ENCODE peak calls at places on chromosomes 3 and 15, in four cellular contexts. One of them, this sample, is unnamed.

GRCh38 chr15:38130200-38130567 is 122.5 kb upstream of the SPRED1 start:
- DNase-seq in T1000: no peak
- DNase-seq in neural crest cell: no peak
- DNase-seq in naive B cell: no peak
- DNase-seq in this sample: no peak

GRCh38 chr15:69565066-69565465 is 112.4 kb downstream of the RPLP1 start:
- DNase-seq in T1000: no peak
- DNase-seq in neural crest cell: no peak
- DNase-seq in naive B cell: no peak
- DNase-seq in this sample: no peak

GRCh38 chr15:72222433-72222832 is 8.6 kb downstream of the PKM start:
- DNase-seq in T1000: peak
- DNase-seq in neural crest cell: no peak
- DNase-seq in naive B cell: no peak
- DNase-seq in this sample: no peak

GRCh38 chr15:79332824-79333510 is 22.1 kb downstream of the TMED3 start:
- DNase-seq in naive B cell: no peak
- DNase-seq in T1000: no peak
- DNase-seq in neural crest cell: no peak
- DNase-seq in this sample: no peak

GRCh38 chr15:90451215-90451850 is 63.3 kb downstream of the IQGAP1 start:
- DNase-seq in neural crest cell: no peak
- DNase-seq in naive B cell: no peak
- DNase-seq in T1000: no peak
- DNase-seq in this sample: no peak

GRCh38 chr3:42425736-42426407 is 15.5 kb upstream of the LYZL4 start:
- DNase-seq in naive B cell: no peak
- DNase-seq in neural crest cell: no peak
- DNase-seq in T1000: no peak
- DNase-seq in this sample: no peak

GRCh38 chr15:63819645-63820044 is 14.1 kb downstream of the HERC1 start:
- DNase-seq in T1000: no peak
- DNase-seq in naive B cell: no peak
- DNase-seq in neural crest cell: no peak
- DNase-seq in this sample: no peak

GRCh38 chr3:109325109-109325508 is 8.8 kb upstream of the DPPA2 start:
- DNase-seq in naive B cell: no peak
- DNase-seq in T1000: no peak
- DNase-seq in neural crest cell: no peak
- DNase-seq in this sample: no peak

GRCh38 chr15:62344806-62345539 is 179.9 kb upstream of the C2CD4B start:
- DNase-seq in naive B cell: peak
- DNase-seq in neural crest cell: peak
- DNase-seq in T1000: no peak
- DNase-seq in this sample: peak

GRCh38 chr3:50658831-50659230 is 15.9 kb upstream of the DOCK3 start:
- DNase-seq in naive B cell: no peak
- DNase-seq in T1000: no peak
- DNase-seq in neural crest cell: no peak
- DNase-seq in this sample: no peak

GRCh38 chr3:124563376-124563775 is 166.9 kb upstream of the UMPS start:
- DNase-seq in naive B cell: no peak
- DNase-seq in T1000: no peak
- DNase-seq in neural crest cell: no peak
- DNase-seq in this sample: no peak

GRCh38 chr3:197343111-197343510 is 44.7 kb upstream of the DLG1 start:
- DNase-seq in naive B cell: no peak
- DNase-seq in T1000: no peak
- DNase-seq in neural crest cell: no peak
- DNase-seq in this sample: no peak

GRCh38 chr15:85423256-85423655 is 42.9 kb downstream of the AKAP13 start:
- DNase-seq in naive B cell: no peak
- DNase-seq in T1000: no peak
- DNase-seq in neural crest cell: no peak
- DNase-seq in this sample: no peak

GRCh38 chr15:44023176-44023575 is 171.9 kb downstream of the FRMD5 start:
- DNase-seq in T1000: no peak
- DNase-seq in naive B cell: no peak
- DNase-seq in neural crest cell: no peak
- DNase-seq in this sample: no peak

GRCh38 chr3:46863261-46863782 is at the start of gene MYL3:
- DNase-seq in neural crest cell: no peak
- DNase-seq in T1000: no peak
- DNase-seq in naive B cell: no peak
- DNase-seq in this sample: no peak

GRCh38 chr15:100707229-100707628 is 104.8 kb downstream of the ASB7 start:
- DNase-seq in T1000: no peak
- DNase-seq in neural crest cell: no peak
- DNase-seq in naive B cell: no peak
- DNase-seq in this sample: no peak

GRCh38 chr3:31828007-31828406 is 153.1 kb downstream of the OSBPL10 start:
- DNase-seq in T1000: no peak
- DNase-seq in neural crest cell: no peak
- DNase-seq in naive B cell: no peak
- DNase-seq in this sample: no peak

GRCh38 chr3:196694202-196694638 is 17.8 kb downstream of the CEP19 start:
- DNase-seq in naive B cell: peak
- DNase-seq in neural crest cell: no peak
- DNase-seq in T1000: no peak
- DNase-seq in this sample: peak

GRCh38 chr3:186754006-186754405 is 29.4 kb upstream of the EIF4A2 start:
- DNase-seq in naive B cell: no peak
- DNase-seq in T1000: no peak
- DNase-seq in neural crest cell: no peak
- DNase-seq in this sample: no peak

GRCh38 chr3:125959317-125960065 is 9.5 kb upstream of the ROPN1B start:
- DNase-seq in neural crest cell: no peak
- DNase-seq in naive B cell: no peak
- DNase-seq in T1000: no peak
- DNase-seq in this sample: no peak

GRCh38 chr15:60223161-60223560 is 174.6 kb downstream of the ANXA2 start:
- DNase-seq in T1000: no peak
- DNase-seq in naive B cell: no peak
- DNase-seq in neural crest cell: no peak
- DNase-seq in this sample: no peak

GRCh38 chr15:70867911-70868467 is 14.0 kb upstream of the LARP6 start:
- DNase-seq in neural crest cell: no peak
- DNase-seq in T1000: no peak
- DNase-seq in naive B cell: no peak
- DNase-seq in this sample: no peak

GRCh38 chr15:41780727-41781126 is 6.4 kb downstream of the MAPKBP1 start:
- DNase-seq in T1000: no peak
- DNase-seq in neural crest cell: no peak
- DNase-seq in naive B cell: no peak
- DNase-seq in this sample: no peak

GRCh38 chr15:29065571-29065970 is 179.8 kb downstream of the APBA2 start:
- DNase-seq in T1000: no peak
- DNase-seq in naive B cell: no peak
- DNase-seq in neural crest cell: no peak
- DNase-seq in this sample: no peak

GRCh38 chr15:74399511-74400312 is 32.3 kb upstream of the CYP11A1 start:
- DNase-seq in T1000: peak
- DNase-seq in naive B cell: no peak
- DNase-seq in neural crest cell: no peak
- DNase-seq in this sample: peak